ENCODE peak calls at places on chromosomes 13 and 19, in ten cellular contexts. P is GM12865, A is AG09309, I is fibroblast of lung, V is H1, E is astrocyte, Q is suprapubic skin, U is lower lobe of right lung, B is hepatocyte, M is Peyer's patch. Z is an unnamed sample.

GRCh38 chr19:17762505-17763229 is 11.4 kb downstream of the FCHO1 start:
- DNase-seq in P (peak; percentile 64), A (no peak), I (peak; percentile 54), V (peak; percentile 92), E (peak; percentile 79), Q (no peak), U (no peak), B (no peak), M (peak; percentile 68), Z (peak; percentile 67)

GRCh38 chr13:114128624-114129522 is 3.5 kb downstream of the RASA3 start:
- DNase-seq in P (peak; percentile 92), A (peak; percentile 67), I (peak; percentile 85), V (no peak), E (peak; percentile 95), Q (peak; percentile 89), U (peak; percentile 88), B (no peak), M (peak; percentile 94), Z (peak; percentile 91)

GRCh38 chr13:32504263-32504662 is 34.3 kb downstream of the N4BP2L2 start:
- DNase-seq in P (no peak), A (no peak), I (no peak), V (no peak), E (no peak), Q (no peak), U (no peak), B (no peak), M (no peak), Z (no peak)

GRCh38 chr19:49020931-49021895 is 2.9 kb downstream of the CGB3 start:
- DNase-seq in P (no peak), A (no peak), I (peak; percentile 38), V (no peak), E (no peak), Q (no peak), U (no peak), B (no peak), M (no peak), Z (no peak)

GRCh38 chr13:110499621-110500281 is 61.8 kb downstream of the RAB20 start:
- DNase-seq in P (no peak), A (peak; percentile 66), I (no peak), V (no peak), E (peak; percentile 84), Q (no peak), U (no peak), B (no peak), M (no peak), Z (no peak)

GRCh38 chr19:55376381-55376933 is at the start of gene TMEM190:
- DNase-seq in P (no peak), A (no peak), I (no peak), V (peak; percentile 76), E (no peak), Q (no peak), U (no peak), B (no peak), M (no peak), Z (no peak)

GRCh38 chr13:28375250-28375930 is 119.5 kb downstream of the FLT1 start:
- DNase-seq in P (no peak), A (no peak), I (no peak), V (no peak), E (no peak), Q (no peak), U (no peak), B (no peak), M (no peak), Z (no peak)

GRCh38 chr19:39154626-39155100 is 29.1 kb downstream of the PAK4 start:
- DNase-seq in P (no peak), A (no peak), I (no peak), V (no peak), E (no peak), Q (no peak), U (peak; percentile 84), B (peak; percentile 67), M (no peak), Z (no peak)

GRCh38 chr13:85254641-85255040 is 544.6 kb downstream of the SLITRK6 start:
- DNase-seq in P (no peak), A (no peak), I (no peak), V (no peak), E (no peak), Q (no peak), U (no peak), B (no peak), M (no peak), Z (no peak)

GRCh38 chr19:20422216-20422615 is 143.4 kb downstream of the ZNF737 start:
- DNase-seq in P (no peak), A (no peak), I (no peak), V (no peak), E (no peak), Q (no peak), U (no peak), B (peak; percentile 5), M (no peak), Z (no peak)

GRCh38 chr19:20423381-20424207 is 142.0 kb downstream of the ZNF737 start:
- DNase-seq in P (peak; percentile 52), A (no peak), I (peak; percentile 78), V (peak; percentile 61), E (peak; percentile 59), Q (peak; percentile 80), U (peak; percentile 81), B (peak; percentile 61), M (peak; percentile 72), Z (peak; percentile 69)

DNA sequence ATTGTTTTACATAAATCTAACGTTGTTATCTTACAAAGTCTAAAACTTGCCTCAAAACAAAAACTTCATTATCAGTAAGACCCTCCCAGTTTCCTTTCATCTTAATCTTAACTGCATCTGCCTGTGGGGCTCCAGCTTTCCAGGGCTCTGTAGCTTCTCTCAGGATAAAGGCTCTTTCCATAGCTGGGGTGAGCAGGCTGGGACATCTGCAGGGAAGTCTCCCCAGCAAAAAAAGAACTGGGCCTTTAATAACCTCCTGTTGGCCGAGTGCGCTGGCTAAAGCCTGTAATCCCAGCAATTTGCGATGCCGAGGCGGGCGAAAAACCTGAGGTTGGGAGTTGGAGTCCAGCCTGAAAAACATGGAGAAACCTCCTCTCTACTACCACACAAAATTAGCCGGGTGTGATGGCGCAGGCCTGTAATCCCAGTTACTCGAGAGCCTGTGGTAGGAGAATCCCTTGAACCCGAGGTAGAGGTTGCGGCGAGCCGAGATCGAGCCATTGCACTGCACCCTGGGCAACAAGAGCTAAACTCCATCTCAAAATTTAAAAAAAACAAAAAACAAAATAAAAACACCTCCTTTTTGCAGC is 142.9 kb downstream of the ZNF737 start:
- DNase-seq in P (no peak), A (no peak), I (no peak), V (no peak), E (no peak), Q (no peak), U (no peak), B (peak; percentile 4), M (no peak), Z (peak; percentile 1)
- H3K4me3 ChIP-seq in P (no peak overlapping the region), A (peak overlapping the region; percentile 70), I (peak overlapping the region; percentile 61), V (peak overlapping the region; percentile 86), E (no peak overlapping the region), Q (peak overlapping the region; percentile 65), U (peak overlapping the region; percentile 60), B (peak overlapping the region; percentile 61), M (no peak overlapping the region), Z (peak overlapping the region; percentile 61)

GRCh38 chr13:67643656-67644055 is 413.5 kb upstream of the PCDH9 start:
- DNase-seq in P (no peak), A (no peak), I (no peak), V (no peak), E (no peak), Q (no peak), U (no peak), B (no peak), M (no peak), Z (no peak)
- TF ChIP-seq CTCF in P (no peak), A (no peak), I (no peak), V (no peak), E (no peak), Q (no peak), U (no peak), B (no peak), M (no peak), Z (no peak)

DNA sequence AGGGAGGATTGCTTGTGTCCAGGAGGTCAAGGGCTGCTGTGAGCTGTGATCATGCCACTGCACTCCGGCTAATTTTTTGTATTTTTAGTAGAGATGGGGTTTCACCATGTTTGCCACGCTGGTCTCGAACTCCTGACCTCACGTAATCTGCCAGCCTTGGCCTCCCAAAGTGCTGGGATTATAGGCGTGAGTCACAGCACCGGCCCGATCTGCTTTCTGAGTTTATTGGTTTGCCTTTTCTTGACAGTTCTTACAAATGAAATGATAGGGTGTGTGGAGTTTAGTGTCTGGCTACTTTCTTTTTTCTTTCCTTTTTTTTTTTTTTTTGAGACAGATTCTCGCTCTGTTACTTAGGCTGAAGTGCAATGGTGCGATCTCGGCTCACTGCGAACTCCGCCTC is 848 bp downstream of the C19orf44 start:
- DNase-seq in P (no peak), A (no peak), I (no peak), V (no peak), E (no peak), Q (no peak), U (no peak), B (no peak), M (no peak), Z (no peak)
- H3K4me3 ChIP-seq in P (peak overlapping the region; percentile 75), A (peak overlapping the region; percentile 82), I (peak overlapping the region; percentile 83), V (no peak overlapping the region), E (peak overlapping the region; percentile 76), Q (peak overlapping the region; percentile 79), U (peak overlapping the region; percentile 74), B (no peak overlapping the region), M (peak overlapping the region; percentile 69), Z (peak overlapping the region; percentile 90)

GRCh38 chr19:3304871-3305423 is 61.4 kb upstream of the NFIC start:
- DNase-seq in P (peak; percentile 75), A (no peak), I (peak; percentile 81), V (peak; percentile 92), E (peak; percentile 12), Q (no peak), U (peak; percentile 74), B (peak; percentile 77), M (peak; percentile 82), Z (peak; percentile 76)

GRCh38 chr19:3298853-3299449 is 67.4 kb upstream of the NFIC start:
- DNase-seq in P (no peak), A (no peak), I (no peak), V (no peak), E (no peak), Q (no peak), U (no peak), B (no peak), M (no peak), Z (no peak)

GRCh38 chr19:3302755-3303154 is 63.6 kb upstream of the NFIC start:
- DNase-seq in P (peak; percentile 23), A (no peak), I (peak; percentile 6), V (no peak), E (no peak), Q (no peak), U (no peak), B (no peak), M (no peak), Z (no peak)
- TF ChIP-seq CTCF in P (no peak), A (peak; percentile 16), I (no peak), V (peak; percentile 13), E (no peak), Q (no peak), U (no peak), B (no peak), M (no peak), Z (no peak)

DNA sequence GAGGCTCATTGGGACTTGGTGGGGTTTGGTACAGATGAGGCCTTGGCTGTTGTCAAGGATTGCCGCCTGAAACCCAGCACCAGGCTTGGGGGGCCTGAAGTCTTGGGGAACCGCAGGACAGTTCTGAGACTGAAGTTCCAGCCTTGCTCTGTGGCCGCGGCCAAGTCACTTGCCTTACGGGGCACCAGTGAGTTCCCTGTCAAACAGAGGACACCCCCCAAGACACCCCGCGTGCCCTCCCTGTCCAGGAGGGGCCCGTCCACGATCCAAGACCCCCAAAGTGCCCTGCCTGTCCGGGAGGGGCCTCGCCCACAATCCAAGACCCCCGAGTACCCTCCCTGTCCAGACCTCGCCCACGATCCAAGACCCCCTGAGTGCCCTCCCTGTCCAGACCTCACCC is 2.5 kb downstream of the CDC34 start:
- DNase-seq in P (no peak), A (no peak), I (no peak), V (no peak), E (no peak), Q (no peak), U (no peak), B (no peak), M (no peak), Z (no peak)
- H3K4me3 ChIP-seq in P (no peak overlapping the region), A (peak overlapping the region; percentile 98), I (no peak overlapping the region), V (no peak overlapping the region), E (peak overlapping the region; percentile 76), Q (peak overlapping the region; percentile 86), U (peak overlapping the region; percentile 99), B (no peak overlapping the region), M (no peak overlapping the region), Z (peak overlapping the region; percentile 85)